ENCODE peak calls at places on chromosomes 5 and 9, in seven cellular contexts. N is head of caudate nucleus, X is GM23338, B is NCI-H1092 treated with DMSO at 0.1 percent for 48 hours, Z is lower lobe of right lung, D is cardiac fibroblast, M is Calu3. C is an unnamed sample.

GRCh38 chr9:134895103-134895502 is 14.5 kb downstream of the FCN2 start:
- DNase-seq in B (no peak), X (no peak), N (peak; percentile 0), M (no peak), Z (peak; percentile 6), D (peak; percentile 42), C (no peak)

GRCh38 chr5:38672059-38672791 is 115.8 kb upstream of the LIFR start:
- DNase-seq in N (no peak), B (no peak), X (no peak), D (peak; percentile 67), M (no peak), Z (no peak), C (no peak)

GRCh38 chr9:16526380-16526779 is 344.1 kb downstream of the BNC2 start:
- DNase-seq in D (peak; percentile 91), N (no peak), M (no peak), Z (no peak), B (no peak), X (no peak), C (no peak)

GRCh38 chr5:111271885-111272284 is 47.7 kb downstream of the CAMK4 start:
- DNase-seq in Z (no peak), N (no peak), B (no peak), D (peak; percentile 39), M (no peak), X (no peak), C (no peak)

GRCh38 chr9:87862536-87863268 is 20.0 kb upstream of the SPATA31E1 start:
- DNase-seq in B (no peak), X (no peak), M (peak; percentile 73), Z (no peak), D (peak; percentile 85), N (no peak), C (no peak)

GRCh38 chr9:69376651-69377050 is 51.6 kb downstream of the ENTREP1 start:
- DNase-seq in Z (peak; percentile 54), M (no peak), N (no peak), X (no peak), D (peak; percentile 95), B (no peak), C (peak; percentile 6)

GRCh38 chr5:88683506-88684135 is 199.4 kb downstream of the MEF2C start:
- DNase-seq in Z (no peak), N (peak; percentile 86), X (peak; percentile 90), M (no peak), B (peak; percentile 85), D (no peak), C (no peak)

GRCh38 chr9:129496187-129497063 is 124.5 kb downstream of the C9orf50 start:
- DNase-seq in X (peak; percentile 98), Z (peak; percentile 95), B (peak; percentile 93), M (peak; percentile 87), D (peak; percentile 94), N (peak; percentile 97), C (peak; percentile 83)

GRCh38 chr9:34514401-34514800 is 8.4 kb downstream of the ENHO start:
- DNase-seq in M (no peak), D (no peak), B (no peak), Z (no peak), X (no peak), N (no peak), C (no peak)

GRCh38 chr5:3024976-3025375 is 273.5 kb upstream of the IRX2 start:
- DNase-seq in B (no peak), X (no peak), N (no peak), M (no peak), Z (no peak), D (no peak), C (no peak)

GRCh38 chr9:76213751-76214150 is 180.5 kb downstream of the RFK start:
- DNase-seq in D (no peak), B (no peak), M (no peak), Z (no peak), N (no peak), X (no peak), C (no peak)

GRCh38 chr5:144812770-144813169 is 642.1 kb downstream of the KCTD16 start:
- DNase-seq in X (no peak), Z (no peak), B (no peak), M (no peak), D (peak; percentile 96), N (no peak), C (no peak)

GRCh38 chr9:130126721-130127429 is 45.3 kb upstream of the NCS1 start:
- DNase-seq in Z (no peak), D (no peak), X (no peak), N (no peak), B (no peak), M (no peak), C (no peak)

GRCh38 chr5:152532714-152533113 is 127.6 kb upstream of the NMUR2 start:
- DNase-seq in D (peak; percentile 78), Z (no peak), N (no peak), B (peak; percentile 51), M (peak; percentile 34), X (peak; percentile 82), C (peak; percentile 11)

GRCh38 chr5:124923131-124923530 is 176.7 kb upstream of the ZNF608 start:
- DNase-seq in N (peak; percentile 71), M (no peak), D (peak; percentile 21), Z (no peak), X (no peak), B (peak; percentile 62), C (peak; percentile 63)

GRCh38 chr9:96612105-96612965 is 7.3 kb downstream of the CDC14B start:
- DNase-seq in N (peak; percentile 86), X (peak; percentile 30), Z (no peak), B (peak; percentile 70), M (peak; percentile 9), D (peak; percentile 94), C (no peak)

GRCh38 chr5:176535101-176535654 is 2.0 kb downstream of the RNF44 start:
- DNase-seq in X (no peak), B (no peak), M (no peak), Z (peak; percentile 60), N (no peak), D (no peak), C (peak; percentile 81)

GRCh38 chr9:131181091-131181681 is 55.8 kb downstream of the NUP214 start:
- DNase-seq in N (no peak), D (no peak), Z (no peak), X (peak; percentile 52), B (no peak), M (no peak), C (no peak)

GRCh38 chr9:70135176-70135575 is 91.5 kb downstream of the MAMDC2 start:
- DNase-seq in Z (no peak), X (no peak), D (peak; percentile 18), B (no peak), N (no peak), M (no peak), C (no peak)

GRCh38 chr9:135601988-135602387 is 37.4 kb downstream of the GLT6D1 start:
- DNase-seq in M (no peak), N (peak; percentile 5), X (no peak), B (no peak), D (no peak), Z (no peak), C (no peak)

GRCh38 chr5:14607089-14607488 is 25.5 kb downstream of the OTULINL start:
- DNase-seq in N (no peak), Z (no peak), D (no peak), X (no peak), M (no peak), B (no peak), C (no peak)

GRCh38 chr9:72442212-72442607 is 77.2 kb upstream of the ZFAND5 start:
- DNase-seq in M (no peak), N (no peak), D (peak; percentile 93), X (peak; percentile 44), Z (no peak), B (no peak), C (no peak)

GRCh38 chr5:19855929-19856328 is 132.1 kb downstream of the CDH18 start:
- DNase-seq in M (no peak), N (no peak), D (peak; percentile 6), Z (no peak), B (peak; percentile 74), X (no peak), C (no peak)

GRCh38 chr9:81562221-81563019 is 126.9 kb downstream of the TLE1 start:
- DNase-seq in D (peak; percentile 77), Z (no peak), B (no peak), M (peak; percentile 83), X (no peak), N (no peak), C (no peak)

GRCh38 chr9:131870156-131870555 is 130.3 kb upstream of the RAPGEF1 start:
- DNase-seq in Z (no peak), N (no peak), X (no peak), B (no peak), M (no peak), D (no peak), C (no peak)

GRCh38 chr9:74499111-74499601 is 2.0 kb downstream of the RORB start:
- DNase-seq in D (no peak), N (no peak), X (peak; percentile 64), B (no peak), M (no peak), Z (no peak), C (no peak)

GRCh38 chr9:94982211-94982610 is 255.7 kb downstream of the AOPEP start:
- DNase-seq in X (no peak), B (no peak), N (peak; percentile 67), D (no peak), M (no peak), Z (no peak), C (no peak)

GRCh38 chr5:151303666-151304065 is at the start of gene SLC36A3:
- DNase-seq in X (no peak), D (no peak), N (no peak), Z (no peak), B (no peak), M (no peak), C (no peak)

GRCh38 chr9:112852741-112853505 is 37.8 kb downstream of the SLC46A2 start:
- DNase-seq in B (no peak), D (no peak), M (no peak), Z (no peak), N (peak; percentile 52), X (no peak), C (peak; percentile 53)

GRCh38 chr5:17991775-17992174 is 357.5 kb downstream of the TAF11L14 start:
- DNase-seq in M (no peak), B (peak; percentile 85), X (no peak), D (no peak), Z (no peak), N (no peak), C (no peak)

GRCh38 chr5:59830801-59831200 is 62.7 kb downstream of the PDE4D start:
- DNase-seq in Z (no peak), D (no peak), N (no peak), M (no peak), B (no peak), X (no peak), C (no peak)

GRCh38 chr5:143806568-143806967 is 5.4 kb upstream of the HMHB1 start:
- DNase-seq in X (no peak), M (no peak), D (peak; percentile 29), N (no peak), B (no peak), Z (no peak), C (no peak)

C was measured in MV-4-11.